ENCODE peak calls at places on chromosomes 13 and 19, in nine cellular contexts. One of them, this sample, is unnamed.

GRCh38 chr13:46373623-46374022 is 13.4 kb downstream of the RUBCNL start:
- DNase-seq in endodermal cell: no peak
- DNase-seq in stimulated activated CD4-positive, alpha-beta T cell treated with anti-CD3 and anti-CD28 coated beads, Interleukin-2, amount 100 ng/mL, for 48 hours: no peak
- DNase-seq in stimulated activated naive CD8-positive, alpha-beta T cell treated with anti-CD3 and anti-CD28 coated beads, Interleukin-15, Interleukin-2, amounts not matched to agents 100 U/mL and 50 U/mL, for 24 hours: no peak
- DNase-seq in hepatic stellate cell: no peak
- DNase-seq in germinal center: no peak
- DNase-seq in T follicular helper cell: no peak
- DNase-seq in cardiac septum: no peak
- DNase-seq in naive thymus-derived CD4-positive, alpha-beta T cell: no peak
- DNase-seq in this sample: no peak

GRCh38 chr19:5340637-5341447 is at the start of gene PTPRS:
- DNase-seq in endodermal cell: peak
- DNase-seq in stimulated activated CD4-positive, alpha-beta T cell treated with anti-CD3 and anti-CD28 coated beads, Interleukin-2, amount 100 ng/mL, for 48 hours: peak
- DNase-seq in stimulated activated naive CD8-positive, alpha-beta T cell treated with anti-CD3 and anti-CD28 coated beads, Interleukin-15, Interleukin-2, amounts not matched to agents 100 U/mL and 50 U/mL, for 24 hours: peak
- DNase-seq in hepatic stellate cell: peak
- DNase-seq in germinal center: peak
- DNase-seq in T follicular helper cell: peak
- DNase-seq in cardiac septum: peak
- DNase-seq in naive thymus-derived CD4-positive, alpha-beta T cell: peak
- DNase-seq in this sample: peak

GRCh38 chr19:55347442-55348009 is 7.0 kb downstream of the COX6B2 start:
- DNase-seq in endodermal cell: peak
- DNase-seq in stimulated activated CD4-positive, alpha-beta T cell treated with anti-CD3 and anti-CD28 coated beads, Interleukin-2, amount 100 ng/mL, for 48 hours: no peak
- DNase-seq in stimulated activated naive CD8-positive, alpha-beta T cell treated with anti-CD3 and anti-CD28 coated beads, Interleukin-15, Interleukin-2, amounts not matched to agents 100 U/mL and 50 U/mL, for 24 hours: no peak
- DNase-seq in hepatic stellate cell: no peak
- DNase-seq in germinal center: no peak
- DNase-seq in T follicular helper cell: no peak
- DNase-seq in cardiac septum: no peak
- DNase-seq in naive thymus-derived CD4-positive, alpha-beta T cell: no peak
- DNase-seq in this sample: no peak

GRCh38 chr13:109677206-109677605 is 109.2 kb downstream of the IRS2 start:
- DNase-seq in endodermal cell: no peak
- DNase-seq in stimulated activated CD4-positive, alpha-beta T cell treated with anti-CD3 and anti-CD28 coated beads, Interleukin-2, amount 100 ng/mL, for 48 hours: no peak
- DNase-seq in stimulated activated naive CD8-positive, alpha-beta T cell treated with anti-CD3 and anti-CD28 coated beads, Interleukin-15, Interleukin-2, amounts not matched to agents 100 U/mL and 50 U/mL, for 24 hours: no peak
- DNase-seq in hepatic stellate cell: no peak
- DNase-seq in germinal center: no peak
- DNase-seq in T follicular helper cell: no peak
- DNase-seq in cardiac septum: no peak
- DNase-seq in naive thymus-derived CD4-positive, alpha-beta T cell: no peak
- DNase-seq in this sample: no peak

GRCh38 chr13:112465251-112466131 is 89.3 kb downstream of the SPACA7 start:
- DNase-seq in endodermal cell: no peak
- DNase-seq in stimulated activated CD4-positive, alpha-beta T cell treated with anti-CD3 and anti-CD28 coated beads, Interleukin-2, amount 100 ng/mL, for 48 hours: no peak
- DNase-seq in stimulated activated naive CD8-positive, alpha-beta T cell treated with anti-CD3 and anti-CD28 coated beads, Interleukin-15, Interleukin-2, amounts not matched to agents 100 U/mL and 50 U/mL, for 24 hours: no peak
- DNase-seq in hepatic stellate cell: no peak
- DNase-seq in germinal center: no peak
- DNase-seq in T follicular helper cell: no peak
- DNase-seq in cardiac septum: peak
- DNase-seq in naive thymus-derived CD4-positive, alpha-beta T cell: no peak
- DNase-seq in this sample: no peak

GRCh38 chr19:16801599-16801998 is 27.6 kb upstream of the SIN3B start:
- DNase-seq in endodermal cell: no peak
- DNase-seq in stimulated activated CD4-positive, alpha-beta T cell treated with anti-CD3 and anti-CD28 coated beads, Interleukin-2, amount 100 ng/mL, for 48 hours: no peak
- DNase-seq in stimulated activated naive CD8-positive, alpha-beta T cell treated with anti-CD3 and anti-CD28 coated beads, Interleukin-15, Interleukin-2, amounts not matched to agents 100 U/mL and 50 U/mL, for 24 hours: no peak
- DNase-seq in hepatic stellate cell: no peak
- DNase-seq in germinal center: no peak
- DNase-seq in T follicular helper cell: no peak
- DNase-seq in cardiac septum: no peak
- DNase-seq in naive thymus-derived CD4-positive, alpha-beta T cell: no peak
- DNase-seq in this sample: no peak

GRCh38 chr19:5693195-5694166 is 3.4 kb downstream of the RPL36 start:
- DNase-seq in endodermal cell: peak
- DNase-seq in stimulated activated CD4-positive, alpha-beta T cell treated with anti-CD3 and anti-CD28 coated beads, Interleukin-2, amount 100 ng/mL, for 48 hours: no peak
- DNase-seq in stimulated activated naive CD8-positive, alpha-beta T cell treated with anti-CD3 and anti-CD28 coated beads, Interleukin-15, Interleukin-2, amounts not matched to agents 100 U/mL and 50 U/mL, for 24 hours: peak
- DNase-seq in hepatic stellate cell: no peak
- DNase-seq in germinal center: no peak
- DNase-seq in T follicular helper cell: no peak
- DNase-seq in cardiac septum: peak
- DNase-seq in naive thymus-derived CD4-positive, alpha-beta T cell: no peak
- DNase-seq in this sample: no peak

GRCh38 chr13:76983676-76984075 is 8.2 kb upstream of the CLN5 start:
- DNase-seq in endodermal cell: no peak
- DNase-seq in stimulated activated CD4-positive, alpha-beta T cell treated with anti-CD3 and anti-CD28 coated beads, Interleukin-2, amount 100 ng/mL, for 48 hours: no peak
- DNase-seq in stimulated activated naive CD8-positive, alpha-beta T cell treated with anti-CD3 and anti-CD28 coated beads, Interleukin-15, Interleukin-2, amounts not matched to agents 100 U/mL and 50 U/mL, for 24 hours: no peak
- DNase-seq in hepatic stellate cell: no peak
- DNase-seq in germinal center: no peak
- DNase-seq in T follicular helper cell: no peak
- DNase-seq in cardiac septum: no peak
- DNase-seq in naive thymus-derived CD4-positive, alpha-beta T cell: no peak
- DNase-seq in this sample: no peak

GRCh38 chr13:36493046-36493445 is 60.8 kb downstream of the CCNA1 start:
- DNase-seq in endodermal cell: no peak
- DNase-seq in stimulated activated CD4-positive, alpha-beta T cell treated with anti-CD3 and anti-CD28 coated beads, Interleukin-2, amount 100 ng/mL, for 48 hours: no peak
- DNase-seq in stimulated activated naive CD8-positive, alpha-beta T cell treated with anti-CD3 and anti-CD28 coated beads, Interleukin-15, Interleukin-2, amounts not matched to agents 100 U/mL and 50 U/mL, for 24 hours: no peak
- DNase-seq in hepatic stellate cell: no peak
- DNase-seq in germinal center: no peak
- DNase-seq in T follicular helper cell: no peak
- DNase-seq in cardiac septum: no peak
- DNase-seq in naive thymus-derived CD4-positive, alpha-beta T cell: no peak
- DNase-seq in this sample: no peak

GRCh38 chr19:27966390-27966816 is 1246.5 kb downstream of the UQCRFS1 start:
- DNase-seq in endodermal cell: no peak
- DNase-seq in stimulated activated CD4-positive, alpha-beta T cell treated with anti-CD3 and anti-CD28 coated beads, Interleukin-2, amount 100 ng/mL, for 48 hours: no peak
- DNase-seq in stimulated activated naive CD8-positive, alpha-beta T cell treated with anti-CD3 and anti-CD28 coated beads, Interleukin-15, Interleukin-2, amounts not matched to agents 100 U/mL and 50 U/mL, for 24 hours: no peak
- DNase-seq in hepatic stellate cell: no peak
- DNase-seq in germinal center: no peak
- DNase-seq in T follicular helper cell: no peak
- DNase-seq in cardiac septum: no peak
- DNase-seq in naive thymus-derived CD4-positive, alpha-beta T cell: no peak
- DNase-seq in this sample: no peak

GRCh38 chr13:41622545-41623429 is 165.4 kb downstream of the RGCC start:
- DNase-seq in endodermal cell: no peak
- DNase-seq in stimulated activated CD4-positive, alpha-beta T cell treated with anti-CD3 and anti-CD28 coated beads, Interleukin-2, amount 100 ng/mL, for 48 hours: no peak
- DNase-seq in stimulated activated naive CD8-positive, alpha-beta T cell treated with anti-CD3 and anti-CD28 coated beads, Interleukin-15, Interleukin-2, amounts not matched to agents 100 U/mL and 50 U/mL, for 24 hours: no peak
- DNase-seq in hepatic stellate cell: no peak
- DNase-seq in germinal center: no peak
- DNase-seq in T follicular helper cell: no peak
- DNase-seq in cardiac septum: no peak
- DNase-seq in naive thymus-derived CD4-positive, alpha-beta T cell: no peak
- DNase-seq in this sample: peak

This sample was measured in endothelial cell of umbilical vein.